ENCODE peak calls at places on chromosomes 11 and 22, in seven cellular contexts. C is GM12865; B is activated CD8-positive, alpha-beta memory T cell treated with anti-CD3 and anti-CD28 coated beads for 48 hours; S is neural progenitor cell; O is IMR-90; I is pulmonary artery endothelial cell; K is Calu3. Y is an unnamed sample.

GRCh38 chr11:31801298-31801702 is 9.8 kb downstream of the PAX6 start:
- DNase-seq in C (no peak), B (no peak), S (peak; percentile 36), O (no peak), I (no peak), K (no peak), Y (no peak)

GRCh38 chr11:3939651-3940190 is 84.3 kb downstream of the STIM1 start:
- DNase-seq in C (no peak), B (no peak), S (no peak), O (peak; percentile 74), I (no peak), K (no peak), Y (no peak)

GRCh38 chr11:128929991-128930390 is 12.7 kb downstream of the TP53AIP1 start:
- DNase-seq in C (peak; percentile 14), B (no peak), S (no peak), O (peak; percentile 73), I (no peak), K (no peak), Y (no peak)

GRCh38 chr22:24441406-24442351 is 14.3 kb downstream of the ADORA2A start:
- DNase-seq in C (no peak), B (no peak), S (no peak), O (no peak), I (no peak), K (no peak), Y (no peak)

GRCh38 chr11:116478676-116479075 is 294.1 kb downstream of the BUD13 start:
- DNase-seq in C (no peak), B (no peak), S (no peak), O (no peak), I (no peak), K (no peak), Y (no peak)

GRCh38 chr11:56841210-56841810 is 92.8 kb upstream of the OR9G4 start:
- DNase-seq in C (peak; percentile 55), B (no peak), S (peak; percentile 69), O (peak; percentile 56), I (peak; percentile 22), K (peak; percentile 67), Y (peak; percentile 35)

GRCh38 chr11:117281159-117281558 is 10.0 kb upstream of the BACE1-AS start:
- DNase-seq in C (no peak), B (no peak), S (no peak), O (peak; percentile 99), I (peak; percentile 84), K (no peak), Y (peak; percentile 11)

GRCh38 chr11:20991471-20991870 is 322.1 kb downstream of the NELL1 start:
- DNase-seq in C (no peak), B (no peak), S (no peak), O (no peak), I (no peak), K (no peak), Y (no peak)

GRCh38 chr11:60367009-60367408 is 11.3 kb upstream of the MS4A7 start:
- DNase-seq in C (peak; percentile 88), B (no peak), S (no peak), O (no peak), I (no peak), K (no peak), Y (no peak)

GRCh38 chr11:80727315-80727714 is 1286.5 kb upstream of the TENM4 start:
- DNase-seq in C (peak; percentile 61), B (no peak), S (peak; percentile 60), O (no peak), I (no peak), K (peak; percentile 24), Y (no peak)

Y was measured in A549.